ENCODE peak calls at places on chromosomes 4 and X, in eight cellular contexts. H is BE2C; J is colonic mucosa; I is ovary; T is CD4-positive, CD25-positive, alpha-beta regulatory T cell; W is IMR-90; N is effector memory CD4-positive, alpha-beta T cell; C is sigmoid colon. Y is an unnamed sample.

GRCh38 chr4:188242041-188242440 is 102.8 kb downstream of the TRIML1 start:
- DNase-seq in H (no peak), J (no peak), I (no peak), T (no peak), W (no peak), N (no peak), C (no peak), Y (no peak)

GRCh38 chr4:163107754-163108153 is 58.9 kb downstream of the NAF1 start:
- DNase-seq in H (no peak), J (no peak), I (no peak), T (peak; percentile 69), W (peak; percentile 46), N (no peak), C (no peak), Y (no peak)

GRCh38 chr4:135186002-135186401 is 984.4 kb upstream of the PABPC4L start:
- DNase-seq in H (no peak), J (no peak), I (no peak), T (no peak), W (no peak), N (no peak), C (no peak), Y (no peak)

GRCh38 chr4:85932371-85933305 is 427.2 kb downstream of the MAPK10 start:
- DNase-seq in H (no peak), J (no peak), I (no peak), T (no peak), W (no peak), N (no peak), C (no peak), Y (no peak)

GRCh38 chrX:103878466-103879151 is 46.6 kb upstream of the RAB9B start:
- DNase-seq in H (no peak), J (no peak), I (no peak), T (no peak), W (peak; percentile 68), N (no peak), C (no peak), Y (no peak)

GRCh38 chr4:107037188-107037587 is 1.1 kb upstream of the DKK2 start:
- DNase-seq in H (peak; percentile 65), J (peak; percentile 38), I (peak; percentile 43), T (no peak), W (peak; percentile 2), N (no peak), C (peak; percentile 73), Y (peak; percentile 48)

GRCh38 chrX:153634236-153634635 is 12.8 kb upstream of the DUSP9 start:
- DNase-seq in H (no peak), J (no peak), I (no peak), T (no peak), W (no peak), N (no peak), C (peak; percentile 18), Y (no peak)

GRCh38 chr4:157014621-157015591 is 43.3 kb upstream of the PDGFC start:
- DNase-seq in H (no peak), J (no peak), I (no peak), T (no peak), W (peak; percentile 96), N (no peak), C (no peak), Y (no peak)

GRCh38 chr4:77193511-77194236 is 36.7 kb downstream of the CCNG2 start:
- DNase-seq in H (peak; percentile 14), J (peak; percentile 51), I (peak; percentile 18), T (peak; percentile 90), W (no peak), N (peak; percentile 66), C (peak; percentile 66), Y (peak; percentile 94)

GRCh38 chr4:92101609-92102231 is 202.0 kb upstream of the GRID2 start:
- DNase-seq in H (no peak), J (no peak), I (no peak), T (no peak), W (peak; percentile 15), N (no peak), C (no peak), Y (no peak)

GRCh38 chr4:184345573-184345922 is 127.9 kb upstream of the ENPP6 start:
- DNase-seq in H (no peak), J (peak; percentile 32), I (no peak), T (no peak), W (peak; percentile 22), N (no peak), C (peak; percentile 72), Y (no peak)

GRCh38 chrX:27976284-27976683 is 5.0 kb downstream of the DCAF8L1 start:
- DNase-seq in H (no peak), J (no peak), I (no peak), T (no peak), W (no peak), N (no peak), C (no peak), Y (no peak)

GRCh38 chrX:145502670-145503069 is 255.4 kb downstream of the SPANXN1 start:
- DNase-seq in H (no peak), J (no peak), I (no peak), T (no peak), W (no peak), N (no peak), C (no peak), Y (no peak)

GRCh38 chrX:9566150-9566621 is 101.3 kb downstream of the TBL1X start:
- DNase-seq in H (no peak), J (peak; percentile 57), I (peak; percentile 70), T (peak; percentile 7), W (peak; percentile 91), N (no peak), C (peak; percentile 83), Y (peak; percentile 50)

GRCh38 chrX:140318306-140318705 is 186.6 kb downstream of the SOX3 start:
- DNase-seq in H (no peak), J (no peak), I (no peak), T (no peak), W (no peak), N (no peak), C (no peak), Y (no peak)

GRCh38 chrX:67587946-67588624 is 44.3 kb downstream of the AR start:
- DNase-seq in H (no peak), J (no peak), I (peak; percentile 31), T (no peak), W (no peak), N (no peak), C (peak; percentile 64), Y (no peak)

GRCh38 chr4:23818097-23818648 is 71.7 kb downstream of the PPARGC1A start:
- DNase-seq in H (no peak), J (no peak), I (no peak), T (no peak), W (peak; percentile 32), N (no peak), C (no peak), Y (no peak)

GRCh38 chrX:154436597-154437397 is at the start of gene GDI1:
- DNase-seq in H (peak; percentile 72), J (no peak), I (peak; percentile 56), T (peak; percentile 61), W (peak; percentile 22), N (peak; percentile 62), C (peak; percentile 82), Y (peak; percentile 67)

DNA sequence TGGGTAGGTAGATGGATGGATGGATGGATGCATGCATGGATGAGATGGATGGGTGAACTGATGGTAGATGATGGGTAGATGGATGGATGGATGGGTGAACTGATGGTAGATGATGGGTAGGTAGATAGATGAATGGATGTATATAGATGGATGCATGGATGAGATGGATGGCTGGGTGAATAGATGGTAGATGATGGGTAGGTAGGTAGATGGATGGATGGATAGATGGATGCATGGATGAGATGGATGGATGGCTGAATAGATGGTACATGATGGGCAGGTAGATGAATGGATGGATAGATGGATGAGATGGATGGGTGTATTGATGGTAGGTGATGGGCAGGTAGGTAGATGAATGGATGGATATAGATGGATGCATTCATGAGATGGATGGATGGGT is 15.1 kb upstream of the SLC25A6 start:
- DNase-seq in H (no peak), J (no peak), I (no peak), T (no peak), W (no peak), N (no peak), C (no peak), Y (no peak)
- H3K36me3 ChIP-seq in H (no peaks in the 10 kb centered on the region), J (no peaks in the 10 kb centered on the region), I (no peaks in the 10 kb centered on the region), T (peaks cover 57% of the 10 kb centered on the region), W (peaks cover 28% of the 10 kb centered on the region), N (peaks cover 55% of the 10 kb centered on the region), C (peaks cover 35% of the 10 kb centered on the region), Y (peaks cover 64% of the 10 kb centered on the region)

GRCh38 chr4:21962691-21963090 is 14.1 kb upstream of the KCNIP4 start:
- DNase-seq in H (no peak), J (no peak), I (no peak), T (no peak), W (no peak), N (no peak), C (no peak), Y (no peak)
- H3K4me3 ChIP-seq in H (no peak overlapping the region), J (no peak overlapping the region), I (no peak overlapping the region), T (no peak overlapping the region), W (no peak overlapping the region), N (no peak overlapping the region), C (no peak overlapping the region), Y (no peak overlapping the region)

GRCh38 chr4:151099976-151100417 is 569 bp downstream of the RPS3A start:
- DNase-seq in H (no peak), J (no peak), I (no peak), T (no peak), W (peak; percentile 25), N (no peak), C (no peak), Y (no peak)

GRCh38 chr4:151095142-151095541 is 4.3 kb upstream of the RPS3A start:
- DNase-seq in H (no peak), J (no peak), I (no peak), T (no peak), W (no peak), N (no peak), C (no peak), Y (no peak)

GRCh38 chr4:151098191-151098590 is 1.2 kb upstream of the RPS3A start:
- DNase-seq in H (no peak), J (peak; percentile 26), I (peak; percentile 22), T (peak; percentile 7), W (no peak), N (no peak), C (peak; percentile 68), Y (no peak)

GRCh38 chr4:151099226-151099975 is at the start of gene RPS3A:
- DNase-seq in H (peak; percentile 94), J (peak; percentile 98), I (peak; percentile 97), T (peak; percentile 99), W (peak; percentile 98), N (peak; percentile 96), C (peak; percentile 98), Y (peak; percentile 98)

GRCh38 chr4:151097759-151098158 is 1.7 kb upstream of the RPS3A start:
- DNase-seq in H (no peak), J (no peak), I (no peak), T (no peak), W (no peak), N (no peak), C (no peak), Y (no peak)
- H3K36me3 ChIP-seq in H (peaks cover 31% of the 10 kb centered on the region), J (no peaks in the 10 kb centered on the region), I (no peaks in the 10 kb centered on the region), T (peaks cover 17% of the 10 kb centered on the region), W (peaks cover 9% of the 10 kb centered on the region), N (peaks cover 16% of the 10 kb centered on the region), C (peaks cover 15% of the 10 kb centered on the region), Y (peaks cover 18% of the 10 kb centered on the region)

DNA sequence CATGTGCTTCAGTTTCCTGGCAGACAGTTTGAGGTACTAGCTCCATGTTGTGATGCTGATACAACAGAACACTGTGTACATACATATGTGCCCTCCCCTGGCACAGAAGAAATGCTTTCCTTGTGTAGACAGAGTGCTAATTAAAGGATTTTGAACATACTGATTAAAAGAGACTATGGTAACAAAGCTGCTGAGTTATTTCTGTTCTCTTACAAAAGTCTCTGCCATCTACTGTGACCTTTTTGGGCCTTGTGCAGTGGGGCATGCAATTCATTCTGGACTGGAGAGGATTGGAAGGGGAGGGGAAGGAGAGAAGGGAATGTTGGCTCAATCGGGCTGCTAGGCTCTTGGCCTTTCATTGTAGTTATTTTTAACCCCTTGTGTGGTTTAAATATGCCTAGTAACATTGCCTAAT is 6.0 kb downstream of the PDLIM5 start:
- DNase-seq in H (peak; percentile 38), J (no peak), I (no peak), T (no peak), W (no peak), N (no peak), C (no peak), Y (no peak)
- H3K4me3 ChIP-seq in H (peak overlapping the region; percentile 5), J (no peak overlapping the region), I (no peak overlapping the region), T (peak overlapping the region; percentile 3), W (no peak overlapping the region), N (no peak overlapping the region), C (no peak overlapping the region), Y (no peak overlapping the region)